ENCODE peak calls at places on chromosomes 3 and 15, in six cellular contexts. M is kidney, T is IMR-90, P is body of pancreas, G is AG09309, X is GM12864. K is an unnamed sample.

GRCh38 chr3:40505599-40506462 is at the start of gene ZNF620:
- DNase-seq in X (no peak), M (peak), G (no peak), P (peak), T (peak), K (no peak)

GRCh38 chr3:127865941-127866340 is 43.6 kb upstream of the MGLL start:
- DNase-seq in G (no peak), T (peak), M (no peak), X (no peak), P (no peak), K (no peak)

GRCh38 chr3:132726341-132726823 is 4.2 kb upstream of the NPHP3 start:
- DNase-seq in P (no peak), G (no peak), T (peak), M (no peak), X (no peak), K (peak)

GRCh38 chr3:40989141-40990061 is 209.9 kb upstream of the CTNNB1 start:
- DNase-seq in T (no peak), G (no peak), P (no peak), M (no peak), X (no peak), K (no peak)

GRCh38 chr15:93347917-93348316 is 258.9 kb upstream of the RGMA start:
- DNase-seq in M (no peak), P (no peak), X (no peak), T (no peak), G (no peak), K (no peak)

GRCh38 chr3:146543461-146544012 is 870 bp downstream of the PLSCR1 start:
- DNase-seq in P (peak), X (no peak), M (no peak), T (peak), G (no peak), K (no peak)

GRCh38 chr3:114867359-114867758 is 279.7 kb downstream of the ZBTB20 start:
- DNase-seq in P (peak), M (peak), X (no peak), T (no peak), G (no peak), K (no peak)

GRCh38 chr15:45291822-45292582 is 40.0 kb downstream of the SLC28A2 start:
- DNase-seq in T (no peak), G (no peak), P (no peak), X (no peak), M (no peak), K (no peak)

GRCh38 chr3:127477396-127477795 is 113.1 kb downstream of the TPRA1 start:
- DNase-seq in P (no peak), T (no peak), M (no peak), G (no peak), X (no peak), K (no peak)

GRCh38 chr3:150064952-150065351 is 94.3 kb upstream of the PFN2 start:
- DNase-seq in T (peak), P (no peak), G (no peak), X (no peak), M (no peak), K (no peak)

GRCh38 chr3:167728176-167728575 is 6.5 kb downstream of the PDCD10 start:
- DNase-seq in M (no peak), P (no peak), X (no peak), T (peak), G (peak), K (peak)

GRCh38 chr15:32715276-32715675 is 2.5 kb upstream of the GREM1 start:
- DNase-seq in M (no peak), X (no peak), T (peak), P (no peak), G (no peak), K (no peak)

GRCh38 chr3:177286034-177286433 is 88.8 kb upstream of the TBL1XR1 start:
- DNase-seq in T (no peak), P (no peak), G (no peak), M (no peak), X (no peak), K (no peak)

GRCh38 chr3:186200746-186201145 is 91.9 kb upstream of the ETV5 start:
- DNase-seq in T (no peak), M (no peak), P (no peak), G (no peak), X (no peak), K (no peak)

GRCh38 chr3:21718161-21718765 is 32.7 kb downstream of the ZNF385D start:
- DNase-seq in M (no peak), G (peak), P (no peak), T (peak), X (no peak), K (peak)

GRCh38 chr3:149771652-149772271 is 19.5 kb upstream of the COMMD2 start:
- DNase-seq in M (no peak), G (no peak), P (peak), X (no peak), T (peak), K (peak)

GRCh38 chr3:50124363-50125226 is 30.5 kb upstream of the SEMA3F start:
- DNase-seq in X (no peak), M (peak), P (no peak), G (no peak), T (no peak), K (no peak)

GRCh38 chr15:40412095-40412759 is 6.6 kb downstream of the IVD start:
- DNase-seq in T (no peak), P (peak), G (no peak), X (no peak), M (no peak), K (no peak)

GRCh38 chr15:40413036-40413435 is 7.4 kb downstream of the IVD start:
- DNase-seq in P (no peak), T (no peak), M (no peak), X (no peak), G (no peak), K (no peak)

GRCh38 chr15:40416056-40416455 is 10.5 kb downstream of the IVD start:
- DNase-seq in T (no peak), X (no peak), G (no peak), P (no peak), M (no peak), K (no peak)

GRCh38 chr15:40415226-40415625 is 9.6 kb downstream of the IVD start:
- DNase-seq in X (no peak), T (no peak), G (no peak), M (no peak), P (no peak), K (no peak)

GRCh38 chr15:40414816-40415215 is 9.2 kb downstream of the IVD start:
- DNase-seq in T (no peak), G (no peak), M (no peak), X (no peak), P (no peak), K (no peak)
- TF ChIP-seq CTCF in T (no peak), G (no peak), M (no peak), X (no peak), P (no peak), K (no peak)

GRCh38 chr3:71466483-71466882 is 117.0 kb downstream of the FOXP1 start:
- DNase-seq in G (no peak), X (no peak), T (no peak), P (no peak), M (no peak), K (no peak)
- H3K4me3 ChIP-seq in G (no peak), X (no peak), T (no peak), P (no peak), M (no peak), K (no peak)

DNA sequence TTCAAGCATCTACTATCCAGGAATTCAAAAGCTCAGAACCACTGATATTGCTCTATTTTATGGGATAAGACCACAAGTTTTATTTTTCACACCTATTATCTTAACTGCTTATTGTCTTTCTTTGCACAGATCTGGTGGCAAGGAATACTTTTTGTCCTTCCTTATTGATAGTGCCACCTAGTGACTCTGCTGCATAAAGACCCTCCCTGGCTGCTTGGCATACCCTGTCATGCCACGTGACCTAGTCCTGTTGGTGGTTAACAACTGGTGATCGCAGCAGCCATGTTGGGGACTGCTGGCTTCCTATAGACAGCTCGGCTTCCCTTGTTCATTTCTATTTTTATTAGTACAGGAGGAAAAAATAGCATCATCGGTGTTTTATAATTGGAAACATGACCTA is 236.3 kb downstream of the MEX3B start:
- DNase-seq in P (peak), T (peak), X (no peak), G (no peak), M (no peak), K (no peak)
- TF ChIP-seq CTCF in P (no peak), T (no peak), X (no peak), G (no peak), M (no peak), K (no peak)

GRCh38 chr3:141231101-141231922 is at the start of gene PXYLP1:
- DNase-seq in T (peak), P (peak), G (peak), M (peak), X (no peak), K (peak)

GRCh38 chr3:141229132-141229531 is 2.5 kb upstream of the PXYLP1 start:
- DNase-seq in P (no peak), X (no peak), M (no peak), T (no peak), G (no peak), K (no peak)

GRCh38 chr3:141231923-141232861 is 567 bp downstream of the PXYLP1 start:
- DNase-seq in P (peak), G (no peak), X (no peak), T (no peak), M (peak), K (no peak)

GRCh38 chr3:141228385-141228784 is 3.2 kb upstream of the PXYLP1 start:
- DNase-seq in T (no peak), G (no peak), M (no peak), P (no peak), X (no peak), K (no peak)

DNA sequence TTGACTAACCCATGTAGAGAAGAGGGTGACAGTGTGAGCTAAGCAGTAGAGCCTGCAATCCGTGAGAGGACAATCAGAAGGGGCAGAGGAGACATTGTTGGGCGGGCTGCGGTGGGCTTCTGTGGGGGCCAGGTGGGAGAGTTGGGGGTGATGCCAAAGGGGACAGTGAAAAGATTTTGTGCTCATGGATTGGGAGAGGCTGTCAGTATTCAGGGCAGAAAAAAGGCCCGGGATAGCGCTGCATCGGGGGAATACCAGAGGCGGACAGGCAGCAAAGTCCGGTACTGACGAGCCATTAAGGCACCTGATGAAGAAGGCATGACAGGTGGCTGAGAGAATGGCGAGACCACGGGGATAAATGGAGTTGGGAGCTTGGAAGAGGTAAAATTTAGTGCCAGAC is 1.3 kb upstream of the PXYLP1 start:
- DNase-seq in T (no peak), G (no peak), P (no peak), X (no peak), M (no peak), K (no peak)
- H3K4me3 ChIP-seq in T (no peak), G (no peak), P (no peak), X (no peak), M (no peak), K (no peak)

DNA sequence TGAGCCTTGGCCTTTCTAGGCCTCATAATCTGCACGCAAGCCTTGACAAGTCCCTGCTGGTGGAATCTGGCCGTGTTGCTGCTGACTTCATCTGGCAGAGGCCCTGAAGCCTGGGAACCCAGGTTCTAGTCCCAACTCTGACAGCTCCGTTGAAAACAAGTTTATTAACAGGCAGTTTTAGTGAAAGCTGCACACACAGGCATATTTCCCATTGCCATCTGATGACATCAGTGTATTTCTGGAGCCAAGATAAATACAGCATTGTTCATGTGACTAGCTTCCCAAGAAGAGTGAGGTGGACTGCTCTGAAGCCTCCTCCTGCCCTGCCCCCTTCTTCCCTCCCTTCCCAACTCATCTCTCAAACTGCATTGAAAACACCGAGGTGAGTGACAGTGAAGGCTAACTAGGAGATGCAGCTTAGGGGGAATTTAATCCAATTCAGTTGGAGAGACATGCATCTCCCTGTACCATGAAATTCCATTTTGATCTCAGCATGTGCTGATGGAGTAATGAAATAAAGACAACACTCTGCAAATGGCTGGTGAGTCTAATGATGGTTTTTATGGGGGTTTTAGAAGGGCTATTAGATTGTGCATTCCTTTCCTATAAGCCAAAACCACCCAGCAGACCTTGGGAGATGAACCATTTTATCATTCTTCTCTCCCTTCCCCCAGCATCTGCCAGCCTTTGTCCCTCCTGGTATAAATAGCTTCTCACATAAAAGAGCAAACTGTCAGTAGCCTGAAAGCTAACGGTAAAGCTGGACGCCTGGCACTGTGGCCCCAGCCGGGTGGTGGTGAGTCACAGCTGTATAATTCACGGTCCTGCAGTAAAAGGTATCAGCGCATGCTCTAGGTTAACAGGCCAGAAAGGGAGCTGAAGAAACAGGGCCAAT is 38.0 kb downstream of the PRICKLE2 start:
- DNase-seq in P (peak), G (peak), M (peak), X (no peak), T (peak), K (peak)
- TF ChIP-seq CTCF in P (peak), G (no peak), M (no peak), X (no peak), T (peak), K (peak)

DNA sequence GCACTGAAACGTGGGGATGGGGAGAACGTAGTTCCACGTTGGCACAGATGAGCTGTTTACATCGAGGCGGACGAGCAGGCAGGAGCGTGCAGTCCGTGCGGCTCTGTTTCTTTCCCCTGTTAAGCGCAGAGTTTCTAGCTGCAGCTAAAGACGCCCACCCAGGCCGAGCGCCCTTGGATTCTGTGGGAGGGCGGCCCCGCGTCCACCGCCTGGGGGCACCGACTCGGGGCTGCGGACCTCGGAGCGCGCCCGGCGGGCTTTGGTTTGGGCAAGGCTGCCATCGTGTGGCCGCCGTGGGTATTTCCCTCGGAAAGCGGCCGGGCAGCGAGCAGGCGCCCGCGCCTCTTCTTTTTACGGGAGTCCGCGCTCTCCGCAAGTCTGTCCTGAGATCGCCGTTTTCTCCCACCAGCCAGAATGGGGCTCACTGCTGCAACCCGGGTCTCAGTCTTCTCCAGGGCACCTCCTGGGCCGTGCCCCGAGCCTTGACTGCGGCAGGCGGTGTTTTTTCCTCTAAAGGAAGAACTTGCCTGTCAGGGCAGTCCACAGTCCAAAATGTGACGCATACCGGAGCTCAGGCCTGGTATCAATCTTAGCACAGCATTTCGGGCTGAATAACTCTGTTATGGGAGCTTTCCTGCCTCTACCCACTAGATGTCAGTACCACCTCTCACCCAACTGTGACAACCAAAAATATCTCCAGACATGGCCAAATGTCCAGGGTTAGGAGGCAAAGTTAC is 219.9 kb upstream of the IGF1R start:
- DNase-seq in X (no peak), M (peak), G (peak), T (peak), P (peak), K (peak)
- H3K4me3 ChIP-seq in X (no peak), M (peak), G (peak), T (peak), P (no peak), K (peak)

GRCh38 chr15:66905954-66906353 is 159.4 kb upstream of the SMAD3 start:
- DNase-seq in G (no peak), T (no peak), P (no peak), M (no peak), X (no peak), K (no peak)
- TF ChIP-seq CTCF in G (no peak), T (no peak), P (no peak), M (no peak), X (peak), K (no peak)

GRCh38 chr15:65355173-65355982 is 22.4 kb downstream of the IGDCC3 start:
- DNase-seq in G (no peak), X (no peak), M (peak), P (no peak), T (no peak), K (no peak)
- H3K4me3 ChIP-seq in G (peak), X (no peak), M (no peak), P (no peak), T (peak), K (peak)

GRCh38 chr3:8604988-8605387 is 39.6 kb downstream of the SSUH2 start:
- DNase-seq in G (no peak), M (no peak), T (no peak), X (no peak), P (no peak), K (no peak)

GRCh38 chr3:8606666-8607065 is 37.9 kb downstream of the SSUH2 start:
- DNase-seq in P (no peak), G (no peak), T (no peak), X (no peak), M (no peak), K (no peak)

GRCh38 chr3:8608041-8608790 is 36.4 kb downstream of the SSUH2 start:
- DNase-seq in P (no peak), X (no peak), G (no peak), T (no peak), M (peak), K (no peak)

GRCh38 chr3:8608791-8609171 is 35.8 kb downstream of the SSUH2 start:
- DNase-seq in M (no peak), P (no peak), X (no peak), G (no peak), T (no peak), K (no peak)

DNA sequence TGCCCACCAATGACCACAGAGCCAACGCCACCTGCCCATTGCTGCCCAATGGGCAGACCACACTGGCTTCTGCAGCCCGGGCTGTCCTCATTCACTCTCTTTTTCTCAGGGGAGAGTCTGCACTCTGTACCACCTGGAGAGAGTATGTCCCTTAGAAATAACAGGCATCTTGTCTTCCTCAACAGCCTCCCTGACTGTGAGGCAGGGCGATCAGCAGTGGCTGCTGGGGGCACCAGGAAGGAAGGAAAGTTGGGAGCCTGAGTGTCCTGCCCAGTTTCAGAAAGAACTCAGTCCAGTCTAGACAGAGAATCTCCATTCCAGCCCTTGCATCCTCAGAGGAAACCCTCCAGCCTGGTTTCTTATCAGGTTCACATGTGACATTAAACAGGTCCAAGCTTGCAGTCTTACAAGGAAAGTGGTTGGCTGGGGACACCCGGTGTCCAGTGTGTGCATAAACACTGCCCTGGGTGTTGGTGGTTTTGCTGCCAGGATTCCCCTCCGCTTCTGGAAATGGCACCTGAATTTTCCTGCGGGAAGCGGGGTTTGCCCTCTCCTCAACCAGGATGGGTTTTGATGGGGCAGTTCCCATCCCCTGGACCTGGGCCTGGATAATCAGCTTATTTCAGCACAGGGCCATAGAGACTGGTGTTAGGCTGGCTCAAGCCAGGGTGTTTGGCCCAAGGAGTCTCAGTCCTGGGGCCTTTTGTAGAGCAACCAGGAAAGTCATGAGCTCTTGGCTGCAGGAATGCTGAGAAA is 37.1 kb downstream of the SSUH2 start:
- DNase-seq in G (peak), P (peak), X (no peak), M (peak), T (peak), K (peak)
- TF ChIP-seq CTCF in G (peak), P (peak), X (peak), M (peak), T (peak), K (peak)

GRCh38 chr15:66936864-66937245 is 128.5 kb upstream of the SMAD3 start:
- DNase-seq in M (no peak), T (no peak), X (no peak), P (no peak), G (no peak), K (no peak)
- H3K4me3 ChIP-seq in M (peak), T (peak), X (no peak), P (no peak), G (peak), K (no peak)